ENCODE peak calls at places on chromosomes 2 and 18, in ten cellular contexts. G, N, O, L, T, I, E, Z, A and Q are unnamed samples.

GRCh38 chr2:196902828-196903227 is 23.7 kb downstream of the PGAP1 start:
- DNase-seq in G (peak), A (no peak), T (no peak), E (no peak), O (no peak), N (no peak), I (no peak), Z (no peak), L (peak), Q (no peak)

GRCh38 chr2:62672601-62673000 is 32.9 kb upstream of the EHBP1 start:
- DNase-seq in Z (peak), N (no peak), L (peak), T (no peak), O (peak), I (peak), E (no peak), A (no peak), G (no peak), Q (no peak)

GRCh38 chr18:51522338-51522737 is 324.9 kb upstream of the MEX3C start:
- DNase-seq in T (no peak), I (no peak), Z (no peak), N (no peak), G (no peak), L (no peak), A (no peak), E (no peak), O (no peak), Q (no peak)

GRCh38 chr2:7634370-7634769 is 717.2 kb downstream of the RNF144A start:
- DNase-seq in L (no peak), E (no peak), I (no peak), G (no peak), T (no peak), N (no peak), Z (no peak), O (no peak), A (no peak), Q (no peak)

GRCh38 chr2:181185948-181186347 is 205.5 kb downstream of the UBE2E3 start:
- DNase-seq in Z (no peak), G (peak), A (no peak), E (no peak), N (no peak), I (no peak), L (peak), T (no peak), O (no peak), Q (no peak)

GRCh38 chr2:46780801-46781445 is 134.7 kb downstream of the MCFD2 start:
- DNase-seq in G (no peak), Z (peak), E (no peak), A (peak), T (no peak), I (no peak), N (no peak), O (no peak), L (peak), Q (peak)

GRCh38 chr18:36448384-36449290 is 151.1 kb downstream of the FHOD3 start:
- DNase-seq in I (no peak), O (no peak), T (no peak), Z (no peak), N (no peak), A (no peak), L (no peak), G (no peak), E (no peak), Q (no peak)

GRCh38 chr2:96541753-96542152 is 5.2 kb downstream of the ARID5A start:
- DNase-seq in E (no peak), N (no peak), O (no peak), Z (peak), A (no peak), L (no peak), G (no peak), I (no peak), T (no peak), Q (no peak)

GRCh38 chr2:163370169-163370886 is 365.5 kb downstream of the FIGN start:
- DNase-seq in E (no peak), L (no peak), A (no peak), G (no peak), N (no peak), O (no peak), I (no peak), Z (no peak), T (no peak), Q (no peak)

GRCh38 chr2:216752855-216753505 is 57.6 kb upstream of the IGFBP5 start:
- DNase-seq in Z (no peak), G (no peak), N (no peak), T (no peak), I (no peak), E (no peak), L (peak), O (no peak), A (no peak), Q (no peak)

GRCh38 chr18:44680271-44681038 is at the start of gene SETBP1:
- DNase-seq in I (peak), G (no peak), Z (peak), N (peak), T (no peak), L (peak), A (peak), E (peak), O (no peak), Q (peak)

GRCh38 chr2:99879481-99879880 is 262.9 kb downstream of the AFF3 start:
- DNase-seq in Z (no peak), O (no peak), N (no peak), L (peak), I (no peak), G (no peak), A (no peak), E (no peak), T (no peak), Q (no peak)

GRCh38 chr2:225354281-225354774 is 45.2 kb upstream of the NYAP2 start:
- DNase-seq in G (peak), I (peak), L (peak), N (no peak), O (no peak), Z (peak), E (no peak), T (no peak), A (no peak), Q (no peak)

GRCh38 chr2:37119182-37119581 is 34.9 kb downstream of the GPATCH11 start:
- DNase-seq in O (no peak), G (no peak), L (no peak), E (no peak), Z (no peak), I (no peak), N (no peak), A (no peak), T (no peak), Q (no peak)